ENCODE peak calls at places on chromosomes 1 and 21, in seven cellular contexts. W is dorsolateral prefrontal cortex, Q is psoas muscle, F is Panc1, P is B cell, Z is WTC11, J is GM23338. O is an unnamed sample.

GRCh38 chr1:205658943-205659581 is 21.2 kb downstream of the SLC45A3 start:
- DNase-seq in W (peak), Q (peak), F (no peak), P (peak), Z (peak), J (peak), O (peak)

GRCh38 chr1:164671597-164672327 is 112.8 kb downstream of the PBX1 start:
- DNase-seq in W (no peak), Q (no peak), F (no peak), P (no peak), Z (no peak), J (no peak), O (no peak)

GRCh38 chr1:240174734-240175133 is 83.1 kb downstream of the FMN2 start:
- DNase-seq in W (no peak), Q (no peak), F (no peak), P (no peak), Z (no peak), J (no peak), O (no peak)

GRCh38 chr1:9181176-9181906 is 52.4 kb upstream of the GPR157 start:
- DNase-seq in W (peak), Q (peak), F (no peak), P (peak), Z (peak), J (peak), O (peak)

GRCh38 chr1:39819091-39819812 is 30.6 kb upstream of the BMP8B start:
- DNase-seq in W (no peak), Q (no peak), F (no peak), P (no peak), Z (no peak), J (no peak), O (no peak)

GRCh38 chr1:44044071-44044801 is 13.0 kb upstream of the SLC6A9 start:
- DNase-seq in W (no peak), Q (no peak), F (no peak), P (no peak), Z (peak), J (no peak), O (no peak)

GRCh38 chr1:40736085-40736531 is 44.6 kb downstream of the NFYC start:
- DNase-seq in W (no peak), Q (no peak), F (no peak), P (no peak), Z (no peak), J (no peak), O (no peak)

GRCh38 chr1:26239936-26240335 is 5.9 kb downstream of the CEP85 start:
- DNase-seq in W (no peak), Q (no peak), F (no peak), P (no peak), Z (no peak), J (no peak), O (no peak)

GRCh38 chr1:38077523-38078147 is 31.0 kb upstream of the POU3F1 start:
- DNase-seq in W (no peak), Q (no peak), F (no peak), P (no peak), Z (no peak), J (no peak), O (no peak)

GRCh38 chr1:85495556-85495955 is 30.6 kb upstream of the DDAH1 start:
- DNase-seq in W (no peak), Q (peak), F (no peak), P (no peak), Z (no peak), J (no peak), O (no peak)

GRCh38 chr1:26102046-26102925 is 9.3 kb upstream of the PDIK1L start:
- DNase-seq in W (no peak), Q (no peak), F (no peak), P (no peak), Z (no peak), J (no peak), O (no peak)

GRCh38 chr1:114854693-114855320 is at the start of gene SYCP1:
- DNase-seq in W (no peak), Q (no peak), F (no peak), P (no peak), Z (peak), J (peak), O (no peak)

GRCh38 chr1:172287207-172287606 is 133.3 kb upstream of the C1orf105 start:
- DNase-seq in W (no peak), Q (peak), F (no peak), P (no peak), Z (no peak), J (no peak), O (no peak)

GRCh38 chr1:113041569-113042335 is 31.2 kb upstream of the LRIG2 start:
- DNase-seq in W (no peak), Q (no peak), F (no peak), P (no peak), Z (no peak), J (no peak), O (no peak)

GRCh38 chr1:99475991-99476532 is 169.9 kb upstream of the PALMD start:
- DNase-seq in W (no peak), Q (no peak), F (no peak), P (no peak), Z (no peak), J (no peak), O (no peak)

GRCh38 chr1:116878804-116879477 is 30.8 kb upstream of the PTGFRN start:
- DNase-seq in W (no peak), Q (peak), F (no peak), P (no peak), Z (peak), J (peak), O (peak)

GRCh38 chr1:108521990-108522393 is 37.9 kb upstream of the EEIG2 start:
- DNase-seq in W (no peak), Q (no peak), F (no peak), P (no peak), Z (no peak), J (no peak), O (no peak)

GRCh38 chr1:117967900-117968299 is 38.4 kb downstream of the WDR3 start:
- DNase-seq in W (no peak), Q (no peak), F (no peak), P (no peak), Z (no peak), J (no peak), O (no peak)

GRCh38 chr1:14724234-14724633 is 125.7 kb downstream of the KAZN start:
- DNase-seq in W (no peak), Q (no peak), F (no peak), P (no peak), Z (no peak), J (no peak), O (no peak)

GRCh38 chr1:29708818-29709710 is 472.7 kb downstream of the PTPRU start:
- DNase-seq in W (no peak), Q (no peak), F (peak), P (no peak), Z (no peak), J (peak), O (no peak)

GRCh38 chr1:29708381-29708780 is 472.1 kb downstream of the PTPRU start:
- DNase-seq in W (no peak), Q (peak), F (no peak), P (no peak), Z (no peak), J (no peak), O (no peak)

GRCh38 chr1:29704430-29704829 is 468.1 kb downstream of the PTPRU start:
- DNase-seq in W (no peak), Q (peak), F (no peak), P (no peak), Z (no peak), J (no peak), O (no peak)

GRCh38 chr1:29707796-29708195 is 471.5 kb downstream of the PTPRU start:
- DNase-seq in W (no peak), Q (peak), F (no peak), P (no peak), Z (no peak), J (no peak), O (no peak)

DNA sequence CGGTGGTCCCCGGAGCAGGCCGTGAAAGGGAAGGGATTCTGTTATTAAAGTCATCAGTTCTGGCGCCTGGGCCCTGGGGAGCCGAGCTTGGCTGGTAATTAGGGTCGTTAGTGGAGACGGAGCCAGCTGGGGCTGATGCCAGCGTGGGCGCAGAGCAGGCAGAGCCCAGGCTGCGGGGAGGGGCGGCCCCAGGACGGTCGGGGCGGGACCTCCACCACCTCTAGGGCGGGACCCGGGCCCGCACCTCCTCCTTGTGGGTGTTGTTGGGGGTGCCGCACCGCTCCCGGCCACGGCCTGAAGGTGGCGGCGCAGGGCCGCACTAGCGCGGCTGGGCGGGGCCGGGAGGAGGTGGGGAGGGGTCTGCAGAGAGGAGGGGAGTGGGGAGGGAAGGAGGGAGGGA is 470.6 kb downstream of the PTPRU start:
- DNase-seq in W (no peak), Q (peak), F (no peak), P (no peak), Z (peak), J (peak), O (peak)
- TF ChIP-seq CTCF in W (no peak), Q (no peak), F (peak), P (no peak), Z (peak), J (peak), O (peak)

GRCh38 chr1:185421485-185422100 is 104.5 kb upstream of the IVNS1ABP start:
- DNase-seq in W (no peak), Q (no peak), F (no peak), P (no peak), Z (no peak), J (no peak), O (no peak)

GRCh38 chr1:185432943-185433342 is 115.9 kb upstream of the IVNS1ABP start:
- DNase-seq in W (no peak), Q (no peak), F (no peak), P (no peak), Z (no peak), J (no peak), O (no peak)

GRCh38 chr1:185431612-185432011 is 114.6 kb upstream of the IVNS1ABP start:
- DNase-seq in W (no peak), Q (no peak), F (no peak), P (no peak), Z (no peak), J (no peak), O (no peak)

DNA sequence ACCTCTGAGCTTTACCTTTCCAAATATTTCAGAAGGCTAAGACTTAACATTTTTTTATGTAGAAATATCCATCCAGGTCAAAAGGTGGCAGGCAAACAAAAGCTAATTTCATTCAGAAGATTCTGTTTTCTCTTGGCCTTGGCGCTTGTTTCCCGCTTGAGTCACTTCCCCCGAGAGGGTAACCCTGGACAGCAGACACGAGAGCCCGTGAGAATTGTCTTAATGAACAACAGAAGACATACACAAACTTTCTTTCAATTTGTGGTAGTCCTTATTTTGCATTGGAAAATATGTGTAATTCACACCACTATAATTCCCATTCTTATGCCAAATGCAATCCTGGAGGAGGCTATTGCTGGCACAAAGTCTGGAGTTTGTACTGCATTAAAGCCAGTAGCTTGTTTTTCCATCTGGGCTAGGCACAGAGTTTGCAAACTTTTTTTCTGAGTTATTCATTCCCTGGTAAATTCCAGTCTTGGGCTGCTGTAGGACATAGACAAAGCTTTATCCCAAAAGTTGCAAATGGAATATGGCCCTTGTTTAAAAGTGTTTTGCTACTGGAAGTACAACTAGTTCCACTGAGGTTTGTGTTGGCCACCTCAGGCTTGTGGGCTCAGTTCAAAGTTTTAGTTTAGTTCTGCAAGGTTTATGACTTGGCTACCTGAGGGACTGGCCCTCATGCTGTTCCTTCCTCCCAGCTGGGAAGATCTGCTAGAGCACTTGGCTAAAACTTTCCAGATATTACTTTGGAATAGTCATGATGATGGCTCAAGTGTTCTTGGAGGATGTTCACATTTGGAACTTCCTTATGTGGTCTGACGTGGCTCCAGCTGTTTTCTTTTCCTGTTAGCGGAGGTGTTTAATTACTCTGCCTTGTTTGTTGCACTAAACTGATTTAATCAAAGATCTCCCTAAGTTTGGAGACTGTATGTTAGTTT is 110.0 kb upstream of the IVNS1ABP start:
- DNase-seq in W (no peak), Q (no peak), F (no peak), P (no peak), Z (no peak), J (peak), O (no peak)
- TF ChIP-seq CTCF in W (no peak), Q (no peak), F (no peak), P (no peak), Z (no peak), J (no peak), O (no peak)

GRCh38 chr1:91621907-91622306 is 121.3 kb downstream of the CDC7 start:
- DNase-seq in W (no peak), Q (no peak), F (no peak), P (no peak), Z (no peak), J (no peak), O (no peak)

GRCh38 chr1:91621360-91621759 is 120.7 kb downstream of the CDC7 start:
- DNase-seq in W (no peak), Q (no peak), F (no peak), P (no peak), Z (no peak), J (no peak), O (no peak)

GRCh38 chr1:91613594-91613993 is 112.9 kb downstream of the CDC7 start:
- DNase-seq in W (no peak), Q (no peak), F (no peak), P (no peak), Z (no peak), J (no peak), O (no peak)

GRCh38 chr1:91619881-91620280 is 119.2 kb downstream of the CDC7 start:
- DNase-seq in W (no peak), Q (no peak), F (no peak), P (no peak), Z (no peak), J (no peak), O (no peak)

GRCh38 chr1:91617242-91617837 is 116.7 kb downstream of the CDC7 start:
- DNase-seq in W (no peak), Q (peak), F (no peak), P (no peak), Z (peak), J (peak), O (no peak)
- TF ChIP-seq CTCF in W (no peak), Q (peak), F (no peak), P (no peak), Z (no peak), J (peak), O (peak)

DNA sequence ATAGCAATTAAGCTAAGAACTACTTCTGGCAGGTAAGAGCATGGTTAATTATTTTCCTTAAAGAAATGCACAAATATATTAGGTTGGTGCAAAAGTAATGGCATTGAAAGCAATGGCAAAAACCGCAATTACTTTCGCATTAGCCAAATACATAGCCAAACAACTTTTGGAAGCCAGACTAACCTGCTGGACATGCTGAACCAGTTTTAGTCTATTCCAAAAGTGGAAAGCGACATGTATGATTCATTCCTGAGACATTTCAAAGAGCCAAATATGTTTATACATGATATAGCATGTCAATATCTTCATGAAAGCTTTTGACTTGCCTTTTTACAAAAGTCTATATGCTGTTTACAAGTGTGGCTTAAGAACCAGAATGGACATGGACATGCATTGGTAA is 23.4 kb upstream of the DR1 start:
- DNase-seq in W (no peak), Q (no peak), F (no peak), P (no peak), Z (no peak), J (no peak), O (no peak)
- TF ChIP-seq CTCF in W (no peak), Q (no peak), F (no peak), P (no peak), Z (no peak), J (no peak), O (no peak)

DNA sequence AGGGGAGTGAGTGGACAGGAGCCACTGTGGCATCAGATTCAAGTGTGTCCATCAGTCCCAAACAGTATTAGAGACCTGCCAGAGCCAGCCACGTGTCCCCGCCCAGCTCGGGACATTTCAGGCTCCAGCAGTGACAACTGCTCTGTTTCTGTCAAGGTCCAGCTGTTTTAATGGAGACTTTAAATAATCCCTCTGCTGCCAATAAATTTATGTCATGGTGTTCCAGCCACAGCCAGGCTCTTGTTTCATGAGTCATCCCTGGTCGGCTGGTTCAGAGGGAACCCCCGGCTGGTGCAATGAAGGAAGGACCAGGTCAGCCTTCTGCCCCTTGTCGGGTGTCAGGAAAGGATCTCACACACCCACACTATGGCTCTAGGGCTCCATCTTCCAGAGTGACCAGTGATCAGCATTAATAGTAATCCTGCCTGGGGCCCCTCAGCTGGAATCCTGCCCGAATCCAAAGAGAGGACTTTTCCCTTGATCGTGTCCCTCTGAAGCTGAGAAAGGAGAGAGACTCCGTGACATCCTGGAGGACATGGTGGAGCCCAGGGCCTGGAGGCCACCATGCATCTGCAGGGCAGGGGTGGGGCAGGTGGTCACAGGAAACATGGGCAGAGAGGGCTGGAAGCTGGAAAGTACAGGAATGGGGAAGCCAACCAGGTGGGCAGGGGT is 197.3 kb downstream of the MATN1 start:
- DNase-seq in W (no peak), Q (peak), F (no peak), P (no peak), Z (no peak), J (no peak), O (no peak)
- TF ChIP-seq CTCF in W (no peak), Q (no peak), F (no peak), P (no peak), Z (no peak), J (no peak), O (no peak)

DNA sequence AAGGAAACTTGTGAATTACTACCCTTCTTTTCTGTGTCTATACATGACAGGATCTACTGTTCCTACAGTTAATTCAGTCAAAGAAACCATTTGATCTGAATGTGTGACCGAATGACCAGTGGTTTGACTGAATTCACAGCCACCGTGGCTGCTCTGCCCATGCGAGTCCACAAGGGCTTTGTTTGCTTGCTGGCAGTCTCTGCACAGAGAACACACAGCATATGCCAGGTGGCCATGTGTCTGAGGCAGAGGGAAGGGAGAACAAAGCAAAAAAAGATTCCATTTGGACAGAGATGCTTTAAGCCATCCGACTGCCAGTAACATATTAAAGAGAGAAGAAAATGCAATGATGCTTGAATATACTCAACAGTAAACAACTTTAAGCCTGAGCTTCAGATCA is 737.8 kb upstream of the CXADR start:
- DNase-seq in W (peak), Q (no peak), F (no peak), P (no peak), Z (peak), J (peak), O (no peak)
- TF ChIP-seq CTCF in W (no peak), Q (no peak), F (no peak), P (no peak), Z (no peak), J (no peak), O (no peak)

GRCh38 chr1:225407755-225408154 is 20.1 kb downstream of the LBR start:
- DNase-seq in W (no peak), Q (no peak), F (no peak), P (no peak), Z (no peak), J (no peak), O (no peak)

GRCh38 chr1:225409051-225409450 is 18.8 kb downstream of the LBR start:
- DNase-seq in W (no peak), Q (no peak), F (no peak), P (no peak), Z (no peak), J (no peak), O (no peak)

GRCh38 chr1:225410036-225410435 is 17.8 kb downstream of the LBR start:
- DNase-seq in W (no peak), Q (no peak), F (no peak), P (no peak), Z (no peak), J (no peak), O (no peak)

GRCh38 chr1:225408249-225408648 is 19.6 kb downstream of the LBR start:
- DNase-seq in W (no peak), Q (no peak), F (no peak), P (no peak), Z (no peak), J (peak), O (no peak)

GRCh38 chr1:225406976-225407725 is 20.7 kb downstream of the LBR start:
- DNase-seq in W (no peak), Q (no peak), F (no peak), P (no peak), Z (no peak), J (no peak), O (no peak)
- TF ChIP-seq CTCF in W (no peak), Q (no peak), F (no peak), P (no peak), Z (no peak), J (no peak), O (no peak)